ENCODE peak calls at places on chromosomes 6 and 20, in ten cellular contexts. One of them, this sample, is unnamed.

GRCh38 chr20:38141154-38141888 is 23.7 kb downstream of the TGM2 start:
- DNase-seq in HCT116: no peak
- DNase-seq in ovary: no peak
- DNase-seq in HepG2: no peak
- DNase-seq in adrenal gland: no peak
- DNase-seq in breast epithelium: no peak
- DNase-seq in esophagus squamous epithelium: no peak
- DNase-seq in stomach: no peak
- DNase-seq in GM12891: no peak
- DNase-seq in A549: no peak
- DNase-seq in this sample: no peak

GRCh38 chr6:1310628-1311399 is 1.1 kb upstream of the FOXQ1 start:
- DNase-seq in A549: peak; percentile 27
- DNase-seq in ovary: no peak
- DNase-seq in stomach: peak; percentile 79
- DNase-seq in HepG2: peak; percentile 89
- DNase-seq in GM12891: no peak
- DNase-seq in esophagus squamous epithelium: no peak
- DNase-seq in breast epithelium: no peak
- DNase-seq in adrenal gland: no peak
- DNase-seq in HCT116: peak; percentile 16
- DNase-seq in this sample: no peak

GRCh38 chr6:21593927-21594421 is 423 bp downstream of the SOX4 start:
- DNase-seq in esophagus squamous epithelium: no peak
- DNase-seq in stomach: peak; percentile 34
- DNase-seq in HepG2: peak; percentile 25
- DNase-seq in ovary: peak; percentile 33
- DNase-seq in breast epithelium: no peak
- DNase-seq in GM12891: no peak
- DNase-seq in HCT116: no peak
- DNase-seq in A549: no peak
- DNase-seq in adrenal gland: peak; percentile 48
- DNase-seq in this sample: peak; percentile 44

GRCh38 chr6:44078795-44079671 is 48.2 kb downstream of the MRPL14 start:
- DNase-seq in ovary: peak; percentile 41
- DNase-seq in A549: peak; percentile 73
- DNase-seq in stomach: peak; percentile 82
- DNase-seq in esophagus squamous epithelium: no peak
- DNase-seq in GM12891: no peak
- DNase-seq in adrenal gland: peak; percentile 77
- DNase-seq in breast epithelium: peak; percentile 80
- DNase-seq in HepG2: peak; percentile 79
- DNase-seq in HCT116: peak; percentile 60
- DNase-seq in this sample: peak; percentile 98

GRCh38 chr6:70739534-70739933 is 71.9 kb downstream of the SMAP1 start:
- DNase-seq in HCT116: no peak
- DNase-seq in adrenal gland: no peak
- DNase-seq in ovary: no peak
- DNase-seq in esophagus squamous epithelium: no peak
- DNase-seq in breast epithelium: no peak
- DNase-seq in stomach: no peak
- DNase-seq in GM12891: no peak
- DNase-seq in A549: no peak
- DNase-seq in HepG2: no peak
- DNase-seq in this sample: no peak

GRCh38 chr20:3652646-3653596 is 10.3 kb downstream of the GFRA4 start:
- DNase-seq in HepG2: no peak
- DNase-seq in esophagus squamous epithelium: no peak
- DNase-seq in HCT116: no peak
- DNase-seq in GM12891: no peak
- DNase-seq in ovary: no peak
- DNase-seq in breast epithelium: no peak
- DNase-seq in adrenal gland: peak; percentile 10
- DNase-seq in stomach: no peak
- DNase-seq in A549: no peak
- DNase-seq in this sample: no peak

GRCh38 chr6:70124882-70125535 is 177.9 kb downstream of the COL9A1 start:
- DNase-seq in GM12891: no peak
- DNase-seq in HCT116: no peak
- DNase-seq in adrenal gland: no peak
- DNase-seq in esophagus squamous epithelium: no peak
- DNase-seq in stomach: no peak
- DNase-seq in breast epithelium: no peak
- DNase-seq in A549: no peak
- DNase-seq in ovary: no peak
- DNase-seq in HepG2: no peak
- DNase-seq in this sample: peak; percentile 6

GRCh38 chr20:45827712-45828111 is 600 bp upstream of the TNNC2 start:
- DNase-seq in esophagus squamous epithelium: no peak
- DNase-seq in stomach: no peak
- DNase-seq in GM12891: no peak
- DNase-seq in breast epithelium: no peak
- DNase-seq in HCT116: no peak
- DNase-seq in HepG2: no peak
- DNase-seq in ovary: no peak
- DNase-seq in A549: no peak
- DNase-seq in adrenal gland: no peak
- DNase-seq in this sample: no peak

GRCh38 chr20:34401741-34402455 is 38.8 kb downstream of the ITCH start:
- DNase-seq in esophagus squamous epithelium: no peak
- DNase-seq in HCT116: no peak
- DNase-seq in breast epithelium: no peak
- DNase-seq in HepG2: peak; percentile 44
- DNase-seq in stomach: no peak
- DNase-seq in ovary: no peak
- DNase-seq in GM12891: no peak
- DNase-seq in adrenal gland: no peak
- DNase-seq in A549: no peak
- DNase-seq in this sample: no peak

GRCh38 chr20:24493661-24494459 is 24.4 kb downstream of the SYNDIG1 start:
- DNase-seq in HepG2: no peak
- DNase-seq in esophagus squamous epithelium: no peak
- DNase-seq in adrenal gland: no peak
- DNase-seq in ovary: no peak
- DNase-seq in A549: no peak
- DNase-seq in breast epithelium: no peak
- DNase-seq in stomach: no peak
- DNase-seq in HCT116: no peak
- DNase-seq in GM12891: no peak
- DNase-seq in this sample: no peak

GRCh38 chr6:53539561-53539960 is 5.3 kb downstream of the GCLC start:
- DNase-seq in HepG2: no peak
- DNase-seq in ovary: no peak
- DNase-seq in esophagus squamous epithelium: no peak
- DNase-seq in stomach: no peak
- DNase-seq in HCT116: no peak
- DNase-seq in GM12891: no peak
- DNase-seq in breast epithelium: no peak
- DNase-seq in A549: no peak
- DNase-seq in adrenal gland: no peak
- DNase-seq in this sample: no peak
- TF ChIP-seq POLR2A in HepG2: no peak
- TF ChIP-seq POLR2A in ovary: no peak
- TF ChIP-seq POLR2A in esophagus squamous epithelium: no peak
- TF ChIP-seq POLR2A in stomach: no peak
- TF ChIP-seq POLR2A in HCT116: no peak
- TF ChIP-seq POLR2A in GM12891: no peak
- TF ChIP-seq POLR2A in breast epithelium: no peak
- TF ChIP-seq POLR2A in A549: no peak
- TF ChIP-seq POLR2A in adrenal gland: no peak
- TF ChIP-seq POLR2A in this sample: no peak

DNA sequence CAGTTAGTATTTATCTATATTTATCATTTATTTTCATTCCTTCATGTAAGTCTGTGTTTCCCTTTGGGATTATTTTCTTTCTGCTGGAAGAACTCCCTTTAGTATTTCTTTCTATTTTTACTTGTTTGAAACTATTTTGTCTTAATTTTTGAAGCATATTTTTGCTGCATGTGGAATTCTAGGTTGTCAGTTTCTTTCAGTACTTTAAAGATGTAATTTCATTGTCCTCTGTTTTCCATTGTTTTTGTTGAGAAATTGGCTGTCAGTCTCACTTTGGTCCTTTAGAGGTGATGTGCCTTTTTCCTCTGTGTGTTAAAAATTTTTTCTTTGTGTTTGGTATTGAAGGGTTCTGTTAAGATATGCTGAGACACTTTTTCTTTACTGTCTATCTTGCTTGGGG is 17.1 kb downstream of the RNF182 start:
- DNase-seq in GM12891: no peak
- DNase-seq in A549: no peak
- DNase-seq in breast epithelium: no peak
- DNase-seq in adrenal gland: no peak
- DNase-seq in HCT116: no peak
- DNase-seq in HepG2: no peak
- DNase-seq in ovary: no peak
- DNase-seq in stomach: no peak
- DNase-seq in esophagus squamous epithelium: no peak
- DNase-seq in this sample: no peak
- TF ChIP-seq POLR2A in GM12891: no peak
- TF ChIP-seq POLR2A in A549: no peak
- TF ChIP-seq POLR2A in breast epithelium: no peak
- TF ChIP-seq POLR2A in adrenal gland: no peak
- TF ChIP-seq POLR2A in HCT116: no peak
- TF ChIP-seq POLR2A in HepG2: no peak
- TF ChIP-seq POLR2A in ovary: no peak
- TF ChIP-seq POLR2A in stomach: no peak
- TF ChIP-seq POLR2A in esophagus squamous epithelium: no peak
- TF ChIP-seq POLR2A in this sample: no peak

GRCh38 chr6:159754959-159755914 is 6.6 kb upstream of the ACAT2 start:
- DNase-seq in breast epithelium: no peak
- DNase-seq in ovary: no peak
- DNase-seq in esophagus squamous epithelium: no peak
- DNase-seq in HepG2: no peak
- DNase-seq in stomach: no peak
- DNase-seq in HCT116: no peak
- DNase-seq in GM12891: no peak
- DNase-seq in adrenal gland: no peak
- DNase-seq in A549: no peak
- DNase-seq in this sample: no peak
- TF ChIP-seq POLR2A in breast epithelium: no peak
- TF ChIP-seq POLR2A in ovary: no peak
- TF ChIP-seq POLR2A in esophagus squamous epithelium: no peak
- TF ChIP-seq POLR2A in HepG2: no peak
- TF ChIP-seq POLR2A in stomach: no peak
- TF ChIP-seq POLR2A in HCT116: no peak
- TF ChIP-seq POLR2A in GM12891: no peak
- TF ChIP-seq POLR2A in adrenal gland: no peak
- TF ChIP-seq POLR2A in A549: no peak
- TF ChIP-seq POLR2A in this sample: no peak

GRCh38 chr6:48110436-48111142 is 408 bp downstream of the PTCHD4 start:
- DNase-seq in GM12891: no peak
- DNase-seq in A549: no peak
- DNase-seq in adrenal gland: no peak
- DNase-seq in esophagus squamous epithelium: no peak
- DNase-seq in stomach: no peak
- DNase-seq in HepG2: no peak
- DNase-seq in HCT116: no peak
- DNase-seq in ovary: no peak
- DNase-seq in breast epithelium: no peak
- DNase-seq in this sample: no peak

GRCh38 chr6:48111143-48111506 is at the start of gene PTCHD4:
- DNase-seq in esophagus squamous epithelium: no peak
- DNase-seq in ovary: no peak
- DNase-seq in GM12891: no peak
- DNase-seq in A549: peak; percentile 4
- DNase-seq in adrenal gland: no peak
- DNase-seq in breast epithelium: no peak
- DNase-seq in stomach: no peak
- DNase-seq in HCT116: peak; percentile 13
- DNase-seq in HepG2: peak; percentile 86
- DNase-seq in this sample: no peak

GRCh38 chr6:48113130-48113529 is 2.1 kb upstream of the PTCHD4 start:
- DNase-seq in stomach: no peak
- DNase-seq in ovary: no peak
- DNase-seq in HCT116: no peak
- DNase-seq in A549: no peak
- DNase-seq in adrenal gland: no peak
- DNase-seq in GM12891: no peak
- DNase-seq in breast epithelium: no peak
- DNase-seq in esophagus squamous epithelium: no peak
- DNase-seq in HepG2: no peak
- DNase-seq in this sample: no peak

GRCh38 chr6:48111575-48111974 is 578 bp upstream of the PTCHD4 start:
- DNase-seq in breast epithelium: no peak
- DNase-seq in HCT116: no peak
- DNase-seq in stomach: no peak
- DNase-seq in adrenal gland: no peak
- DNase-seq in HepG2: no peak
- DNase-seq in esophagus squamous epithelium: no peak
- DNase-seq in A549: no peak
- DNase-seq in GM12891: no peak
- DNase-seq in ovary: no peak
- DNase-seq in this sample: no peak

GRCh38 chr6:48109902-48110301 is 1.1 kb downstream of the PTCHD4 start:
- DNase-seq in breast epithelium: no peak
- DNase-seq in A549: no peak
- DNase-seq in adrenal gland: no peak
- DNase-seq in GM12891: no peak
- DNase-seq in esophagus squamous epithelium: no peak
- DNase-seq in stomach: no peak
- DNase-seq in HepG2: peak; percentile 25
- DNase-seq in HCT116: no peak
- DNase-seq in ovary: no peak
- DNase-seq in this sample: no peak
- TF ChIP-seq POLR2A in breast epithelium: no peak
- TF ChIP-seq POLR2A in A549: no peak
- TF ChIP-seq POLR2A in adrenal gland: no peak
- TF ChIP-seq POLR2A in GM12891: no peak
- TF ChIP-seq POLR2A in esophagus squamous epithelium: no peak
- TF ChIP-seq POLR2A in stomach: no peak
- TF ChIP-seq POLR2A in HepG2: no peak
- TF ChIP-seq POLR2A in HCT116: no peak
- TF ChIP-seq POLR2A in ovary: no peak
- TF ChIP-seq POLR2A in this sample: no peak

GRCh38 chr20:297925-298754 is 770 bp downstream of the ZCCHC3 start:
- DNase-seq in breast epithelium: peak; percentile 61
- DNase-seq in GM12891: no peak
- DNase-seq in esophagus squamous epithelium: no peak
- DNase-seq in adrenal gland: peak; percentile 77
- DNase-seq in ovary: peak; percentile 51
- DNase-seq in stomach: peak; percentile 66
- DNase-seq in HCT116: no peak
- DNase-seq in HepG2: peak; percentile 35
- DNase-seq in A549: peak; percentile 83
- DNase-seq in this sample: peak; percentile 53
- TF ChIP-seq POLR2A in breast epithelium: no peak
- TF ChIP-seq POLR2A in GM12891: no peak
- TF ChIP-seq POLR2A in esophagus squamous epithelium: peak; percentile 36
- TF ChIP-seq POLR2A in adrenal gland: peak; percentile 62
- TF ChIP-seq POLR2A in ovary: peak; percentile 18
- TF ChIP-seq POLR2A in stomach: no peak
- TF ChIP-seq POLR2A in HCT116: peak; percentile 48
- TF ChIP-seq POLR2A in HepG2: peak; percentile 66
- TF ChIP-seq POLR2A in A549: peak; percentile 54
- TF ChIP-seq POLR2A in this sample: peak; percentile 81